ENCODE peak calls at places on chromosome 12, in four cellular contexts. O is heart right ventricle, K is HL-60, M is omental fat pad. V is an unnamed sample.
A peak's percentile ranks its signal among the peaks of the same experiment; 100 is the strongest.

GRCh38 chr12:102406033-102406584 is 74.3 kb downstream of the IGF1 start:
- DNase-seq in K (no peak), M (no peak), O (peak; percentile 17), V (no peak)

GRCh38 chr12:34598352-34598827 is 576.1 kb downstream of the ALG10 start:
- DNase-seq in O (no peak), M (no peak), K (no peak), V (no peak)

GRCh38 chr12:81337891-81338290 is 260.0 kb downstream of the ACSS3 start:
- DNase-seq in M (no peak), K (no peak), O (no peak), V (no peak)

GRCh38 chr12:82357845-82358199 is 365 bp downstream of the CCDC59 start:
- DNase-seq in O (no peak), M (no peak), K (no peak), V (no peak)

GRCh38 chr12:126708492-126708896 is 1558.5 kb upstream of the TMEM132C start:
- DNase-seq in M (no peak), K (no peak), O (no peak), V (no peak)

GRCh38 chr12:27525373-27525772 is 1.4 kb downstream of the PPFIBP1 start:
- DNase-seq in K (no peak), O (no peak), M (no peak), V (no peak)

GRCh38 chr12:19234171-19234704 is 104.7 kb downstream of the PLEKHA5 start:
- DNase-seq in M (no peak), O (no peak), K (no peak), V (no peak)

GRCh38 chr12:116423053-116423452 is 136.1 kb upstream of the MAP1LC3B2 start:
- DNase-seq in M (no peak), K (no peak), O (no peak), V (no peak)

GRCh38 chr12:106044773-106045172 is 94.0 kb downstream of the NUAK1 start:
- DNase-seq in M (no peak), O (no peak), K (no peak), V (no peak)

GRCh38 chr12:13135336-13136178 is 32.1 kb upstream of the GSG1 start:
- DNase-seq in K (no peak), M (peak; percentile 29), O (no peak), V (peak; percentile 93)
- TF ChIP-seq CTCF in K (no peak), M (no peak), O (no peak), V (no peak)

GRCh38 chr12:113222730-113223531 is 1.7 kb downstream of the TPCN1 start:
- DNase-seq in O (peak; percentile 57), K (peak; percentile 49), M (no peak), V (peak; percentile 72)

GRCh38 chr12:113221997-113222729 is 899 bp downstream of the TPCN1 start:
- DNase-seq in M (no peak), O (no peak), K (peak; percentile 18), V (no peak)

GRCh38 chr12:113220593-113221180 is 577 bp upstream of the TPCN1 start:
- DNase-seq in M (no peak), O (no peak), K (no peak), V (no peak)

GRCh38 chr12:113224955-113225354 is 3.7 kb downstream of the TPCN1 start:
- DNase-seq in M (no peak), K (no peak), O (no peak), V (no peak)

GRCh38 chr12:113221181-113221996 is at the start of gene TPCN1:
- DNase-seq in K (peak; percentile 100), M (peak; percentile 94), O (peak; percentile 99), V (peak; percentile 100)
- TF ChIP-seq CTCF in K (no peak), M (no peak), O (no peak), V (no peak)

GRCh38 chr12:44465139-44465538 is 411.0 kb downstream of the NELL2 start:
- DNase-seq in O (no peak), K (no peak), M (no peak), V (no peak)
- TF ChIP-seq CTCF in O (no peak), K (no peak), M (no peak), V (no peak)

GRCh38 chr12:96902076-96902475 is 5.0 kb upstream of the NEDD1 start:
- DNase-seq in O (no peak), K (no peak), M (no peak), V (no peak)
- TF ChIP-seq CTCF in O (no peak), K (no peak), M (no peak), V (no peak)

GRCh38 chr12:40375076-40375475 is 150.3 kb downstream of the LRRK2 start:
- DNase-seq in O (no peak), M (no peak), K (no peak), V (no peak)
- TF ChIP-seq CTCF in O (no peak), M (no peak), K (peak; percentile 17), V (no peak)

DNA sequence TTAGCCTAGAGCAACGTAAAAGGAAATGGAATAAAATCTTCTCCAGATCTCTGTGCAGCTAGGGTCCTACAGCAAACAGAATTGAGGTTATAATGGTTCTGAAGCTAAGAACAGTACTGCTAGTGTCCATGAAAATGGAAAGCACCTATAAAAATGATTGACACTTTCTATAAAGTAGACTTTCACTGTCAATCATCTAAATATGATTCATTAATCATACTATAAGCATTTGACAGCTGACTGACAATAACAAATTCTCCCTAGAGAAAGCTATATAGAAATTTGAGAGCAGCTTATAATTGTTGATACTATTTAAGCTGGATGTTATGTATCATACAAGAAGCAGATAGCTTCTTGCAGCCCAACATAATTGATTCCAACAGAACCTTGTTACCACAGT is 80.9 kb downstream of the PDZRN4 start:
- DNase-seq in M (no peak), O (no peak), K (no peak), V (no peak)
- TF ChIP-seq CTCF in M (no peak), O (no peak), K (no peak), V (no peak)

DNA sequence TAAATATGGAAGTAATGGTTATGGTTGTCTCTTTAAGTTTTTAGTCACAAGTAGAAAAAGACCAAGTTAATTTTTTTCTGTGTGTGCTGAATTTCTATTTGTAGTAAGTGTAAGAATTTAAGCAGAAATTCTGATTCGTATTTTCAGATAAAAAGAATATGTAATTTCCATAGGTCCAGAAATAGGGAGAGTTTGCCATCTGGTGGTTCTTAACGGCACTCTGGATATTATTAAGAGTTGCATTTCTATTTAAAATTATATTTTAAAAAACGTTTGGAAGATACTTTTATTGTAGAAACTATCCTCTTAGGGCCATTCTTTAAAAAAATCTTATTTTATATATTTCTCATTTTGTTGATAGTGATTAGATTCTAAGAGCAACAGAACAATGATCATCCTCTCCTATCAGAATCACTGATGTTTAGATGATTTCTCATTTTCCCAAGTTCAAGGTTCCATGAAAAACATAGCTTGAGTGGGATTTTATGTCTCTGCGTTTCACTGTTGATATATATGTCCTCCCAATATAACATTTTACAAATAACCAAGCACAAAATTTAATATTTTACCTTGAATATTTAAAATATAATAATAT is 88.3 kb downstream of the LRRK2 start:
- DNase-seq in O (no peak), M (no peak), K (peak; percentile 2), V (no peak)
- TF ChIP-seq CTCF in O (no peak), M (no peak), K (peak; percentile 13), V (no peak)

V was measured in lung.